ENCODE peak calls at places on chromosomes 6 and 20, in eight cellular contexts. J, T, M, Q, R, H, S and D are unnamed samples.

GRCh38 chr20:35017099-35017835 is 61.6 kb downstream of the MYH7B start:
- DNase-seq in M (no peak), T (no peak), S (no peak), R (no peak), J (no peak), H (no peak), Q (no peak), D (no peak)

GRCh38 chr20:63112491-63113219 is 103.3 kb downstream of the YTHDF1 start:
- DNase-seq in H (no peak), T (no peak), J (no peak), S (no peak), M (no peak), Q (no peak), R (no peak), D (no peak)

GRCh38 chr20:49032455-49032854 is 13.7 kb upstream of the CSE1L start:
- DNase-seq in M (no peak), Q (no peak), H (no peak), J (no peak), T (no peak), R (no peak), S (no peak), D (no peak)

GRCh38 chr6:21157186-21157929 is 436.2 kb upstream of the SOX4 start:
- DNase-seq in T (no peak), M (no peak), R (no peak), Q (peak; percentile 31), H (no peak), S (no peak), J (no peak), D (no peak)

GRCh38 chr6:68976260-68976659 is 341.2 kb downstream of the ADGRB3 start:
- DNase-seq in T (no peak), J (no peak), S (no peak), Q (no peak), R (no peak), M (no peak), H (no peak), D (no peak)

GRCh38 chr6:43941174-43941573 is 171.2 kb downstream of the VEGFA start:
- DNase-seq in S (no peak), J (no peak), Q (no peak), R (no peak), M (no peak), H (no peak), T (no peak), D (no peak)

GRCh38 chr6:46378882-46379405 is 112.3 kb downstream of the RCAN2 start:
- DNase-seq in S (no peak), J (no peak), H (no peak), Q (no peak), T (no peak), M (no peak), R (no peak), D (no peak)

GRCh38 chr6:45163952-45164766 is 164.0 kb upstream of the RUNX2 start:
- DNase-seq in J (no peak), Q (peak; percentile 22), M (no peak), S (no peak), H (peak; percentile 2), T (peak; percentile 40), R (no peak), D (no peak)

GRCh38 chr6:116533233-116533957 is 12.1 kb downstream of the TRAPPC3L start:
- DNase-seq in Q (no peak), S (no peak), J (no peak), H (peak; percentile 11), R (peak; percentile 38), M (no peak), T (no peak), D (no peak)

GRCh38 chr6:27502508-27503435 is 29.9 kb upstream of the ZNF184 start:
- DNase-seq in R (peak; percentile 87), H (peak; percentile 64), S (peak; percentile 54), Q (peak; percentile 44), J (peak; percentile 61), T (peak; percentile 80), M (peak; percentile 35), D (peak; percentile 66)

GRCh38 chr6:30101423-30101938 is 11.4 kb downstream of the TRIM31 start:
- DNase-seq in R (no peak), H (no peak), J (no peak), M (no peak), S (no peak), Q (peak; percentile 31), T (no peak), D (no peak)

GRCh38 chr6:141521440-141521839 is 611.3 kb upstream of the GJE1 start:
- DNase-seq in R (no peak), S (no peak), T (no peak), M (no peak), Q (no peak), H (peak; percentile 26), J (no peak), D (no peak)

GRCh38 chr20:44360221-44360620 is 4.7 kb downstream of the HNF4A start:
- DNase-seq in J (no peak), T (no peak), S (no peak), M (no peak), Q (no peak), R (no peak), H (no peak), D (no peak)

GRCh38 chr20:63253065-63253437 is 1.2 kb downstream of the NKAIN4 start:
- DNase-seq in T (no peak), M (no peak), R (no peak), J (no peak), S (no peak), Q (no peak), H (no peak), D (no peak)

GRCh38 chr20:957544-957943 is 41.4 kb upstream of the ANGPT4 start:
- DNase-seq in R (no peak), Q (no peak), J (no peak), S (no peak), M (no peak), T (no peak), H (peak; percentile 4), D (no peak)

GRCh38 chr6:137823826-137824501 is 43.1 kb upstream of the TNFAIP3 start:
- DNase-seq in H (peak; percentile 93), S (peak; percentile 63), M (peak; percentile 32), R (peak; percentile 15), T (peak; percentile 69), Q (no peak), J (peak; percentile 50), D (peak; percentile 88)

GRCh38 chr20:6704132-6704861 is 63.2 kb upstream of the BMP2 start:
- DNase-seq in Q (no peak), M (peak; percentile 59), S (no peak), R (no peak), J (no peak), T (no peak), H (peak; percentile 37), D (no peak)

GRCh38 chr20:31587545-31588389 is 17.3 kb upstream of the ID1 start:
- DNase-seq in R (no peak), S (no peak), T (no peak), H (peak; percentile 63), J (no peak), Q (peak; percentile 53), M (peak; percentile 57), D (no peak)

GRCh38 chr6:54238407-54238806 is 69.8 kb upstream of the TINAG start:
- DNase-seq in M (no peak), S (no peak), J (no peak), H (peak; percentile 89), Q (no peak), T (no peak), R (peak; percentile 92), D (no peak)

GRCh38 chr20:56504373-56505005 is 20.1 kb upstream of the FAM209A start:
- DNase-seq in H (no peak), T (peak; percentile 22), R (peak; percentile 6), M (no peak), J (no peak), S (peak; percentile 12), Q (peak; percentile 30), D (no peak)

GRCh38 chr6:28996844-28997502 is 8.1 kb downstream of the ZNF311 start:
- DNase-seq in T (no peak), Q (no peak), H (no peak), S (no peak), R (no peak), M (no peak), J (no peak), D (no peak)

GRCh38 chr6:41155132-41155805 is 1.1 kb upstream of the TREML1 start:
- DNase-seq in S (no peak), T (no peak), M (no peak), R (no peak), Q (no peak), J (no peak), H (no peak), D (no peak)

GRCh38 chr20:11366660-11367059 is 551.0 kb upstream of the BTBD3 start:
- DNase-seq in M (no peak), R (no peak), T (no peak), H (no peak), J (no peak), Q (no peak), S (no peak), D (no peak)

GRCh38 chr20:52859156-52859887 is 112.8 kb upstream of the TSHZ2 start:
- DNase-seq in R (no peak), T (no peak), Q (no peak), S (no peak), M (peak; percentile 27), H (peak; percentile 64), J (no peak), D (no peak)

GRCh38 chr20:51469578-51470520 is 72.7 kb downstream of the NFATC2 start:
- DNase-seq in R (no peak), S (no peak), H (no peak), Q (no peak), J (no peak), T (no peak), M (no peak), D (no peak)

GRCh38 chr20:41222703-41223102 is 85.4 kb downstream of the PLCG1 start:
- DNase-seq in Q (no peak), H (peak; percentile 60), M (no peak), R (no peak), J (no peak), S (no peak), T (no peak), D (no peak)

GRCh38 chr6:24721461-24722215 is 2.7 kb upstream of the C6orf62 start:
- DNase-seq in S (peak; percentile 82), T (no peak), H (no peak), M (peak; percentile 87), J (no peak), Q (peak; percentile 71), R (no peak), D (no peak)

GRCh38 chr6:399785-400517 is 8.4 kb downstream of the IRF4 start:
- DNase-seq in T (peak; percentile 60), H (no peak), S (no peak), M (no peak), J (no peak), R (no peak), Q (peak; percentile 76), D (no peak)

GRCh38 chr20:24998121-24998520 is 5.6 kb upstream of the APMAP start:
- DNase-seq in S (no peak), T (no peak), H (no peak), R (no peak), M (no peak), Q (no peak), J (no peak), D (peak; percentile 50)

GRCh38 chr6:161918608-161919205 is 644.8 kb upstream of the AGPAT4 start:
- DNase-seq in Q (no peak), S (no peak), T (no peak), M (no peak), R (no peak), H (no peak), J (no peak), D (no peak)

GRCh38 chr20:51697119-51697826 is 70.9 kb downstream of the ATP9A start:
- DNase-seq in T (no peak), R (no peak), M (no peak), H (peak; percentile 35), S (no peak), Q (no peak), J (no peak), D (no peak)

GRCh38 chr20:63183422-63184146 is 32.3 kb downstream of the YTHDF1 start:
- DNase-seq in S (peak; percentile 49), H (peak; percentile 32), R (peak; percentile 45), T (peak; percentile 69), M (peak; percentile 59), Q (peak; percentile 82), J (peak; percentile 28), D (no peak)

GRCh38 chr20:24081077-24081476 is 92.5 kb upstream of the GGTLC1 start:
- DNase-seq in J (no peak), H (no peak), Q (no peak), T (no peak), R (no peak), M (no peak), S (no peak), D (no peak)

GRCh38 chr20:62517901-62518610 is 42.3 kb upstream of the GATA5 start:
- DNase-seq in T (no peak), H (no peak), M (no peak), R (no peak), J (no peak), Q (no peak), S (no peak), D (no peak)